ENCODE peak calls at places on chromosomes 2 and 18, in ten cellular contexts. One of them, this sample, is unnamed.

GRCh38 chr18:36693931-36694661 is 134.7 kb downstream of the TPGS2 start:
- DNase-seq in NCI-H1092 treated with DMSO at 0.1 percent for 48 hours: peak; percentile 97
- DNase-seq in AG20443: peak; percentile 58
- DNase-seq in stimulated activated naive B cell treated with anti-CD40 and anti-IgM and Interleukin-4, amounts not matched to agents 10 μg/mL and 1 μg/mL and 100 μg/mL, for 72 hours: no peak
- DNase-seq in cardiac muscle cell: no peak
- DNase-seq in activated naive CD8-positive, alpha-beta T cell treated with anti-CD3 and anti-CD28 coated beads, Interleukin-2, amount 50 U/mL, for 16 hours: no peak
- DNase-seq in RWPE2: no peak
- DNase-seq in DMS153: peak; percentile 95
- DNase-seq in retinal pigment epithelial cell: no peak
- DNase-seq in WTC11: no peak
- DNase-seq in this sample: no peak

GRCh38 chr2:218291934-218292699 is at the start of gene TMBIM1:
- DNase-seq in NCI-H1092 treated with DMSO at 0.1 percent for 48 hours: no peak
- DNase-seq in AG20443: peak; percentile 97
- DNase-seq in stimulated activated naive B cell treated with anti-CD40 and anti-IgM and Interleukin-4, amounts not matched to agents 10 μg/mL and 1 μg/mL and 100 μg/mL, for 72 hours: peak; percentile 78
- DNase-seq in cardiac muscle cell: peak; percentile 82
- DNase-seq in activated naive CD8-positive, alpha-beta T cell treated with anti-CD3 and anti-CD28 coated beads, Interleukin-2, amount 50 U/mL, for 16 hours: peak; percentile 54
- DNase-seq in RWPE2: no peak
- DNase-seq in DMS153: no peak
- DNase-seq in retinal pigment epithelial cell: no peak
- DNase-seq in WTC11: peak; percentile 73
- DNase-seq in this sample: peak; percentile 55

GRCh38 chr2:15584767-15585469 is 6.8 kb upstream of the DDX1 start:
- DNase-seq in NCI-H1092 treated with DMSO at 0.1 percent for 48 hours: no peak
- DNase-seq in AG20443: peak; percentile 25
- DNase-seq in stimulated activated naive B cell treated with anti-CD40 and anti-IgM and Interleukin-4, amounts not matched to agents 10 μg/mL and 1 μg/mL and 100 μg/mL, for 72 hours: no peak
- DNase-seq in cardiac muscle cell: peak; percentile 5
- DNase-seq in activated naive CD8-positive, alpha-beta T cell treated with anti-CD3 and anti-CD28 coated beads, Interleukin-2, amount 50 U/mL, for 16 hours: no peak
- DNase-seq in RWPE2: no peak
- DNase-seq in DMS153: no peak
- DNase-seq in retinal pigment epithelial cell: no peak
- DNase-seq in WTC11: no peak
- DNase-seq in this sample: no peak

GRCh38 chr2:39368376-39368775 is 68.7 kb downstream of the MAP4K3 start:
- DNase-seq in NCI-H1092 treated with DMSO at 0.1 percent for 48 hours: no peak
- DNase-seq in AG20443: no peak
- DNase-seq in stimulated activated naive B cell treated with anti-CD40 and anti-IgM and Interleukin-4, amounts not matched to agents 10 μg/mL and 1 μg/mL and 100 μg/mL, for 72 hours: no peak
- DNase-seq in cardiac muscle cell: no peak
- DNase-seq in activated naive CD8-positive, alpha-beta T cell treated with anti-CD3 and anti-CD28 coated beads, Interleukin-2, amount 50 U/mL, for 16 hours: no peak
- DNase-seq in RWPE2: no peak
- DNase-seq in DMS153: no peak
- DNase-seq in retinal pigment epithelial cell: no peak
- DNase-seq in WTC11: no peak
- DNase-seq in this sample: no peak

GRCh38 chr2:85585781-85586105 is 1.5 kb downstream of the VAMP5 start:
- DNase-seq in NCI-H1092 treated with DMSO at 0.1 percent for 48 hours: no peak
- DNase-seq in AG20443: peak; percentile 69
- DNase-seq in stimulated activated naive B cell treated with anti-CD40 and anti-IgM and Interleukin-4, amounts not matched to agents 10 μg/mL and 1 μg/mL and 100 μg/mL, for 72 hours: no peak
- DNase-seq in cardiac muscle cell: peak; percentile 35
- DNase-seq in activated naive CD8-positive, alpha-beta T cell treated with anti-CD3 and anti-CD28 coated beads, Interleukin-2, amount 50 U/mL, for 16 hours: no peak
- DNase-seq in RWPE2: no peak
- DNase-seq in DMS153: no peak
- DNase-seq in retinal pigment epithelial cell: no peak
- DNase-seq in WTC11: no peak
- DNase-seq in this sample: no peak

GRCh38 chr2:105755895-105756294 is 11.2 kb downstream of the NCK2 start:
- DNase-seq in NCI-H1092 treated with DMSO at 0.1 percent for 48 hours: no peak
- DNase-seq in AG20443: no peak
- DNase-seq in stimulated activated naive B cell treated with anti-CD40 and anti-IgM and Interleukin-4, amounts not matched to agents 10 μg/mL and 1 μg/mL and 100 μg/mL, for 72 hours: no peak
- DNase-seq in cardiac muscle cell: no peak
- DNase-seq in activated naive CD8-positive, alpha-beta T cell treated with anti-CD3 and anti-CD28 coated beads, Interleukin-2, amount 50 U/mL, for 16 hours: no peak
- DNase-seq in RWPE2: no peak
- DNase-seq in DMS153: no peak
- DNase-seq in retinal pigment epithelial cell: no peak
- DNase-seq in WTC11: no peak
- DNase-seq in this sample: no peak

GRCh38 chr2:150134223-150134858 is 353.1 kb downstream of the RND3 start:
- DNase-seq in NCI-H1092 treated with DMSO at 0.1 percent for 48 hours: no peak
- DNase-seq in AG20443: peak; percentile 24
- DNase-seq in stimulated activated naive B cell treated with anti-CD40 and anti-IgM and Interleukin-4, amounts not matched to agents 10 μg/mL and 1 μg/mL and 100 μg/mL, for 72 hours: no peak
- DNase-seq in cardiac muscle cell: no peak
- DNase-seq in activated naive CD8-positive, alpha-beta T cell treated with anti-CD3 and anti-CD28 coated beads, Interleukin-2, amount 50 U/mL, for 16 hours: no peak
- DNase-seq in RWPE2: no peak
- DNase-seq in DMS153: no peak
- DNase-seq in retinal pigment epithelial cell: peak; percentile 77
- DNase-seq in WTC11: no peak
- DNase-seq in this sample: no peak

GRCh38 chr2:205139822-205140612 is 542.3 kb upstream of the NRP2 start:
- DNase-seq in NCI-H1092 treated with DMSO at 0.1 percent for 48 hours: peak; percentile 63
- DNase-seq in AG20443: no peak
- DNase-seq in stimulated activated naive B cell treated with anti-CD40 and anti-IgM and Interleukin-4, amounts not matched to agents 10 μg/mL and 1 μg/mL and 100 μg/mL, for 72 hours: peak; percentile 0
- DNase-seq in cardiac muscle cell: no peak
- DNase-seq in activated naive CD8-positive, alpha-beta T cell treated with anti-CD3 and anti-CD28 coated beads, Interleukin-2, amount 50 U/mL, for 16 hours: no peak
- DNase-seq in RWPE2: no peak
- DNase-seq in DMS153: peak; percentile 54
- DNase-seq in retinal pigment epithelial cell: no peak
- DNase-seq in WTC11: peak; percentile 65
- DNase-seq in this sample: no peak

GRCh38 chr2:231227309-231228162 is 29.1 kb downstream of the ARMC9 start:
- DNase-seq in NCI-H1092 treated with DMSO at 0.1 percent for 48 hours: peak; percentile 50
- DNase-seq in AG20443: peak; percentile 93
- DNase-seq in stimulated activated naive B cell treated with anti-CD40 and anti-IgM and Interleukin-4, amounts not matched to agents 10 μg/mL and 1 μg/mL and 100 μg/mL, for 72 hours: peak; percentile 56
- DNase-seq in cardiac muscle cell: peak; percentile 86
- DNase-seq in activated naive CD8-positive, alpha-beta T cell treated with anti-CD3 and anti-CD28 coated beads, Interleukin-2, amount 50 U/mL, for 16 hours: no peak
- DNase-seq in RWPE2: no peak
- DNase-seq in DMS153: peak; percentile 68
- DNase-seq in retinal pigment epithelial cell: peak; percentile 39
- DNase-seq in WTC11: peak; percentile 51
- DNase-seq in this sample: no peak

GRCh38 chr2:128308284-128308731 is 10.4 kb downstream of the HS6ST1 start:
- DNase-seq in NCI-H1092 treated with DMSO at 0.1 percent for 48 hours: no peak
- DNase-seq in AG20443: no peak
- DNase-seq in stimulated activated naive B cell treated with anti-CD40 and anti-IgM and Interleukin-4, amounts not matched to agents 10 μg/mL and 1 μg/mL and 100 μg/mL, for 72 hours: no peak
- DNase-seq in cardiac muscle cell: no peak
- DNase-seq in activated naive CD8-positive, alpha-beta T cell treated with anti-CD3 and anti-CD28 coated beads, Interleukin-2, amount 50 U/mL, for 16 hours: no peak
- DNase-seq in RWPE2: peak; percentile 39
- DNase-seq in DMS153: no peak
- DNase-seq in retinal pigment epithelial cell: no peak
- DNase-seq in WTC11: no peak
- DNase-seq in this sample: no peak

GRCh38 chr2:238513346-238513745 is 86.6 kb downstream of the ASB1 start:
- DNase-seq in NCI-H1092 treated with DMSO at 0.1 percent for 48 hours: peak; percentile 4
- DNase-seq in AG20443: peak; percentile 75
- DNase-seq in stimulated activated naive B cell treated with anti-CD40 and anti-IgM and Interleukin-4, amounts not matched to agents 10 μg/mL and 1 μg/mL and 100 μg/mL, for 72 hours: no peak
- DNase-seq in cardiac muscle cell: peak; percentile 70
- DNase-seq in activated naive CD8-positive, alpha-beta T cell treated with anti-CD3 and anti-CD28 coated beads, Interleukin-2, amount 50 U/mL, for 16 hours: no peak
- DNase-seq in RWPE2: no peak
- DNase-seq in DMS153: no peak
- DNase-seq in retinal pigment epithelial cell: no peak
- DNase-seq in WTC11: peak; percentile 80
- DNase-seq in this sample: no peak

GRCh38 chr2:143611336-143611735 is 482.1 kb downstream of the ARHGAP15 start:
- DNase-seq in NCI-H1092 treated with DMSO at 0.1 percent for 48 hours: no peak
- DNase-seq in AG20443: no peak
- DNase-seq in stimulated activated naive B cell treated with anti-CD40 and anti-IgM and Interleukin-4, amounts not matched to agents 10 μg/mL and 1 μg/mL and 100 μg/mL, for 72 hours: no peak
- DNase-seq in cardiac muscle cell: no peak
- DNase-seq in activated naive CD8-positive, alpha-beta T cell treated with anti-CD3 and anti-CD28 coated beads, Interleukin-2, amount 50 U/mL, for 16 hours: no peak
- DNase-seq in RWPE2: no peak
- DNase-seq in DMS153: no peak
- DNase-seq in retinal pigment epithelial cell: no peak
- DNase-seq in WTC11: no peak
- DNase-seq in this sample: no peak

GRCh38 chr2:229920011-229920781 is 1.6 kb downstream of the TRIP12 start:
- DNase-seq in NCI-H1092 treated with DMSO at 0.1 percent for 48 hours: no peak
- DNase-seq in AG20443: peak; percentile 25
- DNase-seq in stimulated activated naive B cell treated with anti-CD40 and anti-IgM and Interleukin-4, amounts not matched to agents 10 μg/mL and 1 μg/mL and 100 μg/mL, for 72 hours: no peak
- DNase-seq in cardiac muscle cell: no peak
- DNase-seq in activated naive CD8-positive, alpha-beta T cell treated with anti-CD3 and anti-CD28 coated beads, Interleukin-2, amount 50 U/mL, for 16 hours: no peak
- DNase-seq in RWPE2: no peak
- DNase-seq in DMS153: no peak
- DNase-seq in retinal pigment epithelial cell: no peak
- DNase-seq in WTC11: no peak
- DNase-seq in this sample: no peak

GRCh38 chr2:72864500-72864899 is 22.7 kb upstream of the SPR start:
- DNase-seq in NCI-H1092 treated with DMSO at 0.1 percent for 48 hours: no peak
- DNase-seq in AG20443: peak; percentile 48
- DNase-seq in stimulated activated naive B cell treated with anti-CD40 and anti-IgM and Interleukin-4, amounts not matched to agents 10 μg/mL and 1 μg/mL and 100 μg/mL, for 72 hours: no peak
- DNase-seq in cardiac muscle cell: peak; percentile 28
- DNase-seq in activated naive CD8-positive, alpha-beta T cell treated with anti-CD3 and anti-CD28 coated beads, Interleukin-2, amount 50 U/mL, for 16 hours: no peak
- DNase-seq in RWPE2: no peak
- DNase-seq in DMS153: no peak
- DNase-seq in retinal pigment epithelial cell: no peak
- DNase-seq in WTC11: no peak
- DNase-seq in this sample: no peak

GRCh38 chr18:42792731-42793130 is 322.8 kb downstream of the RIT2 start:
- DNase-seq in NCI-H1092 treated with DMSO at 0.1 percent for 48 hours: no peak
- DNase-seq in AG20443: no peak
- DNase-seq in stimulated activated naive B cell treated with anti-CD40 and anti-IgM and Interleukin-4, amounts not matched to agents 10 μg/mL and 1 μg/mL and 100 μg/mL, for 72 hours: no peak
- DNase-seq in cardiac muscle cell: no peak
- DNase-seq in activated naive CD8-positive, alpha-beta T cell treated with anti-CD3 and anti-CD28 coated beads, Interleukin-2, amount 50 U/mL, for 16 hours: no peak
- DNase-seq in RWPE2: no peak
- DNase-seq in DMS153: no peak
- DNase-seq in retinal pigment epithelial cell: no peak
- DNase-seq in WTC11: no peak
- DNase-seq in this sample: no peak

GRCh38 chr18:33821503-33821902 is 243.5 kb downstream of the ASXL3 start:
- DNase-seq in NCI-H1092 treated with DMSO at 0.1 percent for 48 hours: no peak
- DNase-seq in AG20443: no peak
- DNase-seq in stimulated activated naive B cell treated with anti-CD40 and anti-IgM and Interleukin-4, amounts not matched to agents 10 μg/mL and 1 μg/mL and 100 μg/mL, for 72 hours: no peak
- DNase-seq in cardiac muscle cell: peak; percentile 46
- DNase-seq in activated naive CD8-positive, alpha-beta T cell treated with anti-CD3 and anti-CD28 coated beads, Interleukin-2, amount 50 U/mL, for 16 hours: no peak
- DNase-seq in RWPE2: no peak
- DNase-seq in DMS153: no peak
- DNase-seq in retinal pigment epithelial cell: peak; percentile 38
- DNase-seq in WTC11: no peak
- DNase-seq in this sample: no peak

GRCh38 chr2:84170979-84171378 is 288.1 kb downstream of the SUCLG1 start:
- DNase-seq in NCI-H1092 treated with DMSO at 0.1 percent for 48 hours: no peak
- DNase-seq in AG20443: no peak
- DNase-seq in stimulated activated naive B cell treated with anti-CD40 and anti-IgM and Interleukin-4, amounts not matched to agents 10 μg/mL and 1 μg/mL and 100 μg/mL, for 72 hours: no peak
- DNase-seq in cardiac muscle cell: no peak
- DNase-seq in activated naive CD8-positive, alpha-beta T cell treated with anti-CD3 and anti-CD28 coated beads, Interleukin-2, amount 50 U/mL, for 16 hours: no peak
- DNase-seq in RWPE2: no peak
- DNase-seq in DMS153: no peak
- DNase-seq in retinal pigment epithelial cell: no peak
- DNase-seq in WTC11: no peak
- DNase-seq in this sample: no peak